ENCODE peak calls at places on chromosomes 6 and 20, in six cellular contexts. One of them, this sample, is unnamed.

GRCh38 chr6:20253021-20253420 is 40.8 kb upstream of the MBOAT1 start:
- DNase-seq in cardiac fibroblast: no peak
- DNase-seq in hepatocyte: no peak
- DNase-seq in cardiac muscle cell: no peak
- DNase-seq in B cell: no peak
- DNase-seq in spleen: no peak
- DNase-seq in this sample: no peak

GRCh38 chr6:46263709-46264091 is 92.9 kb upstream of the ENPP5 start:
- DNase-seq in cardiac fibroblast: peak; percentile 85
- DNase-seq in cardiac muscle cell: peak; percentile 81
- DNase-seq in B cell: no peak
- DNase-seq in hepatocyte: peak; percentile 13
- DNase-seq in spleen: no peak
- DNase-seq in this sample: no peak

GRCh38 chr6:128487746-128488145 is 32.7 kb downstream of the PTPRK start:
- DNase-seq in hepatocyte: no peak
- DNase-seq in cardiac fibroblast: peak; percentile 91
- DNase-seq in B cell: no peak
- DNase-seq in spleen: no peak
- DNase-seq in cardiac muscle cell: peak; percentile 31
- DNase-seq in this sample: no peak

GRCh38 chr20:19631410-19631809 is 126.6 kb upstream of the RIN2 start:
- DNase-seq in cardiac muscle cell: no peak
- DNase-seq in B cell: no peak
- DNase-seq in hepatocyte: no peak
- DNase-seq in cardiac fibroblast: no peak
- DNase-seq in spleen: no peak
- DNase-seq in this sample: no peak

GRCh38 chr6:158556113-158556512 is 3.8 kb upstream of the TMEM181 start:
- DNase-seq in spleen: no peak
- DNase-seq in B cell: no peak
- DNase-seq in cardiac muscle cell: no peak
- DNase-seq in hepatocyte: no peak
- DNase-seq in cardiac fibroblast: no peak
- DNase-seq in this sample: no peak

GRCh38 chr20:37526238-37526838 is 1.3 kb downstream of the BLCAP start:
- DNase-seq in B cell: peak; percentile 61
- DNase-seq in cardiac fibroblast: peak; percentile 49
- DNase-seq in hepatocyte: peak; percentile 64
- DNase-seq in spleen: peak; percentile 72
- DNase-seq in cardiac muscle cell: peak; percentile 80
- DNase-seq in this sample: no peak

GRCh38 chr20:57398231-57398821 is 7.1 kb downstream of the RBM38 start:
- DNase-seq in hepatocyte: no peak
- DNase-seq in cardiac muscle cell: no peak
- DNase-seq in spleen: peak; percentile 98
- DNase-seq in cardiac fibroblast: no peak
- DNase-seq in B cell: peak; percentile 98
- DNase-seq in this sample: peak; percentile 97

GRCh38 chr6:6895929-6896328 is 211.8 kb upstream of the RREB1 start:
- DNase-seq in hepatocyte: no peak
- DNase-seq in cardiac fibroblast: no peak
- DNase-seq in cardiac muscle cell: no peak
- DNase-seq in B cell: no peak
- DNase-seq in spleen: no peak
- DNase-seq in this sample: no peak

GRCh38 chr6:71383891-71384489 is 95.4 kb downstream of the OGFRL1 start:
- DNase-seq in B cell: peak; percentile 51
- DNase-seq in cardiac fibroblast: peak; percentile 81
- DNase-seq in spleen: no peak
- DNase-seq in cardiac muscle cell: peak; percentile 77
- DNase-seq in hepatocyte: peak; percentile 64
- DNase-seq in this sample: peak; percentile 12

GRCh38 chr20:1841554-1842140 is 53.6 kb upstream of the SIRPA start:
- DNase-seq in cardiac fibroblast: no peak
- DNase-seq in cardiac muscle cell: peak; percentile 53
- DNase-seq in spleen: no peak
- DNase-seq in B cell: no peak
- DNase-seq in hepatocyte: no peak
- DNase-seq in this sample: no peak

GRCh38 chr6:73702444-73702843 is 6.4 kb downstream of the CD109 start:
- DNase-seq in hepatocyte: no peak
- DNase-seq in B cell: no peak
- DNase-seq in spleen: no peak
- DNase-seq in cardiac fibroblast: no peak
- DNase-seq in cardiac muscle cell: no peak
- DNase-seq in this sample: no peak

GRCh38 chr6:69162811-69163210 is 527.7 kb downstream of the ADGRB3 start:
- DNase-seq in hepatocyte: no peak
- DNase-seq in cardiac muscle cell: no peak
- DNase-seq in cardiac fibroblast: peak; percentile 4
- DNase-seq in spleen: no peak
- DNase-seq in B cell: no peak
- DNase-seq in this sample: no peak

GRCh38 chr6:111534366-111534765 is 51.3 kb upstream of the REV3L start:
- DNase-seq in hepatocyte: peak; percentile 10
- DNase-seq in cardiac fibroblast: peak; percentile 51
- DNase-seq in cardiac muscle cell: peak; percentile 49
- DNase-seq in B cell: no peak
- DNase-seq in spleen: no peak
- DNase-seq in this sample: no peak

GRCh38 chr6:88910922-88911778 is 52.3 kb downstream of the RNGTT start:
- DNase-seq in B cell: no peak
- DNase-seq in cardiac muscle cell: no peak
- DNase-seq in spleen: no peak
- DNase-seq in hepatocyte: no peak
- DNase-seq in cardiac fibroblast: peak; percentile 25
- DNase-seq in this sample: no peak

GRCh38 chr6:157443066-157443800 is 62.2 kb downstream of the ZDHHC14 start:
- DNase-seq in spleen: no peak
- DNase-seq in cardiac fibroblast: peak; percentile 80
- DNase-seq in hepatocyte: no peak
- DNase-seq in B cell: no peak
- DNase-seq in cardiac muscle cell: peak; percentile 73
- DNase-seq in this sample: peak; percentile 65

GRCh38 chr6:26394289-26394688 is 7.8 kb upstream of the BTN3A1 start:
- DNase-seq in cardiac fibroblast: peak; percentile 88
- DNase-seq in B cell: no peak
- DNase-seq in spleen: no peak
- DNase-seq in cardiac muscle cell: peak; percentile 76
- DNase-seq in hepatocyte: peak; percentile 42
- DNase-seq in this sample: no peak

GRCh38 chr6:163814494-163815364 is 400.2 kb downstream of the QKI start:
- DNase-seq in cardiac fibroblast: peak; percentile 51
- DNase-seq in cardiac muscle cell: peak; percentile 52
- DNase-seq in hepatocyte: peak; percentile 13
- DNase-seq in spleen: no peak
- DNase-seq in B cell: peak; percentile 6
- DNase-seq in this sample: no peak

GRCh38 chr20:50932881-50933280 is 1.6 kb upstream of the ADNP start:
- DNase-seq in cardiac muscle cell: no peak
- DNase-seq in hepatocyte: no peak
- DNase-seq in spleen: no peak
- DNase-seq in B cell: no peak
- DNase-seq in cardiac fibroblast: no peak
- DNase-seq in this sample: no peak

GRCh38 chr6:104484191-104484590 is 375.5 kb downstream of the HACE1 start:
- DNase-seq in B cell: no peak
- DNase-seq in cardiac fibroblast: no peak
- DNase-seq in spleen: no peak
- DNase-seq in hepatocyte: no peak
- DNase-seq in cardiac muscle cell: no peak
- DNase-seq in this sample: no peak

GRCh38 chr6:35624341-35625070 is 64.2 kb downstream of the FKBP5 start:
- DNase-seq in spleen: no peak
- DNase-seq in B cell: no peak
- DNase-seq in hepatocyte: no peak
- DNase-seq in cardiac fibroblast: no peak
- DNase-seq in cardiac muscle cell: no peak
- DNase-seq in this sample: peak; percentile 35

GRCh38 chr6:49401063-49401462 is 62.0 kb downstream of the MMUT start:
- DNase-seq in cardiac fibroblast: no peak
- DNase-seq in cardiac muscle cell: no peak
- DNase-seq in hepatocyte: no peak
- DNase-seq in spleen: no peak
- DNase-seq in B cell: no peak
- DNase-seq in this sample: no peak

GRCh38 chr20:43744121-43744520 is 17.3 kb upstream of the GTSF1L start:
- DNase-seq in cardiac fibroblast: peak; percentile 33
- DNase-seq in B cell: no peak
- DNase-seq in cardiac muscle cell: no peak
- DNase-seq in spleen: no peak
- DNase-seq in hepatocyte: peak; percentile 27
- DNase-seq in this sample: peak; percentile 70

GRCh38 chr6:125022391-125022989 is 60.3 kb downstream of the RNF217 start:
- DNase-seq in spleen: no peak
- DNase-seq in hepatocyte: no peak
- DNase-seq in cardiac muscle cell: peak; percentile 13
- DNase-seq in cardiac fibroblast: no peak
- DNase-seq in B cell: no peak
- DNase-seq in this sample: no peak

GRCh38 chr6:168906251-168906845 is 347.3 kb downstream of the THBS2 start:
- DNase-seq in B cell: no peak
- DNase-seq in hepatocyte: peak; percentile 54
- DNase-seq in cardiac fibroblast: no peak
- DNase-seq in cardiac muscle cell: no peak
- DNase-seq in spleen: no peak
- DNase-seq in this sample: no peak

GRCh38 chr6:133241088-133241900 is at the start of gene EYA4:
- DNase-seq in hepatocyte: peak; percentile 27
- DNase-seq in cardiac muscle cell: peak; percentile 45
- DNase-seq in cardiac fibroblast: peak; percentile 40
- DNase-seq in B cell: no peak
- DNase-seq in spleen: peak; percentile 56
- DNase-seq in this sample: no peak

GRCh38 chr20:10671850-10672578 is 1.8 kb downstream of the JAG1 start:
- DNase-seq in cardiac fibroblast: peak; percentile 68
- DNase-seq in cardiac muscle cell: peak; percentile 81
- DNase-seq in spleen: peak; percentile 88
- DNase-seq in B cell: peak; percentile 7
- DNase-seq in hepatocyte: peak; percentile 76
- DNase-seq in this sample: peak; percentile 43

GRCh38 chr6:44253307-44254101 is 3.8 kb downstream of the SLC35B2 start:
- DNase-seq in cardiac fibroblast: peak; percentile 52
- DNase-seq in spleen: peak; percentile 75
- DNase-seq in hepatocyte: peak; percentile 65
- DNase-seq in B cell: peak; percentile 65
- DNase-seq in cardiac muscle cell: peak; percentile 50
- DNase-seq in this sample: peak; percentile 81

GRCh38 chr20:35284267-35284991 is at the start of gene EIF6:
- DNase-seq in hepatocyte: peak; percentile 95
- DNase-seq in B cell: peak; percentile 81
- DNase-seq in spleen: peak; percentile 94
- DNase-seq in cardiac muscle cell: peak; percentile 89
- DNase-seq in cardiac fibroblast: peak; percentile 89
- DNase-seq in this sample: peak; percentile 88

GRCh38 chr20:3521852-3522740 is 51.3 kb downstream of the ATRN start:
- DNase-seq in B cell: no peak
- DNase-seq in cardiac fibroblast: no peak
- DNase-seq in spleen: no peak
- DNase-seq in hepatocyte: no peak
- DNase-seq in cardiac muscle cell: no peak
- DNase-seq in this sample: no peak

GRCh38 chr6:97068211-97068610 is 143.7 kb downstream of the KLHL32 start:
- DNase-seq in B cell: peak; percentile 18
- DNase-seq in cardiac fibroblast: peak; percentile 65
- DNase-seq in hepatocyte: peak; percentile 50
- DNase-seq in cardiac muscle cell: peak; percentile 67
- DNase-seq in spleen: no peak
- DNase-seq in this sample: peak; percentile 36
- TF ChIP-seq CTCF in B cell: peak; percentile 64
- TF ChIP-seq CTCF in cardiac fibroblast: peak; percentile 46
- TF ChIP-seq CTCF in hepatocyte: peak; percentile 65
- TF ChIP-seq CTCF in cardiac muscle cell: peak; percentile 53
- TF ChIP-seq CTCF in spleen: peak; percentile 33
- TF ChIP-seq CTCF in this sample: peak; percentile 85

GRCh38 chr6:117346142-117346930 is 79.4 kb downstream of the ROS1 start:
- DNase-seq in cardiac fibroblast: peak; percentile 50
- DNase-seq in spleen: no peak
- DNase-seq in hepatocyte: peak; percentile 17
- DNase-seq in B cell: peak; percentile 5
- DNase-seq in cardiac muscle cell: peak; percentile 41
- DNase-seq in this sample: no peak
- TF ChIP-seq CTCF in cardiac fibroblast: no peak
- TF ChIP-seq CTCF in spleen: peak; percentile 42
- TF ChIP-seq CTCF in hepatocyte: peak; percentile 64
- TF ChIP-seq CTCF in B cell: peak; percentile 85
- TF ChIP-seq CTCF in cardiac muscle cell: peak; percentile 47
- TF ChIP-seq CTCF in this sample: peak; percentile 65

DNA sequence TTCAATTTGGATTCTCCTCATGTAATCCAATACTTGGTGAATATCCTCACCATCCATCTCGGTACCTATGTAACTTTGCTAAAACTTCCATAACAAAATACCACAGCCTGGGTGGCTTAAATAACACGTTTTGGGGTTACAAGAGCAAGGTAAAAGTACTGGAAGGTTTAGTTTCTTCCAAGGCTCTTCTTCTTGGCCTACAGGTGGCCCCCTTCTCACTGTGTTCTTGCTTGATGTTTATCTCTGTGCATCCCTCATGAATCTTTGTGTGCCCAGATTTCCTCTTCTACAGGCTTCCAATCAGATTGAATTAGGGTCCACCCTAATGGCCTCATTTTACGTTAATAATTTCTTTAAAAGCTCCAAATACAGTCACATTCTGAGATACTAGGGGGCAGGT is 163.3 kb upstream of the HCRTR2 start:
- DNase-seq in cardiac fibroblast: no peak
- DNase-seq in spleen: no peak
- DNase-seq in hepatocyte: no peak
- DNase-seq in B cell: no peak
- DNase-seq in cardiac muscle cell: no peak
- DNase-seq in this sample: no peak
- TF ChIP-seq CTCF in cardiac fibroblast: no peak
- TF ChIP-seq CTCF in spleen: no peak
- TF ChIP-seq CTCF in hepatocyte: no peak
- TF ChIP-seq CTCF in B cell: no peak
- TF ChIP-seq CTCF in cardiac muscle cell: no peak
- TF ChIP-seq CTCF in this sample: no peak

DNA sequence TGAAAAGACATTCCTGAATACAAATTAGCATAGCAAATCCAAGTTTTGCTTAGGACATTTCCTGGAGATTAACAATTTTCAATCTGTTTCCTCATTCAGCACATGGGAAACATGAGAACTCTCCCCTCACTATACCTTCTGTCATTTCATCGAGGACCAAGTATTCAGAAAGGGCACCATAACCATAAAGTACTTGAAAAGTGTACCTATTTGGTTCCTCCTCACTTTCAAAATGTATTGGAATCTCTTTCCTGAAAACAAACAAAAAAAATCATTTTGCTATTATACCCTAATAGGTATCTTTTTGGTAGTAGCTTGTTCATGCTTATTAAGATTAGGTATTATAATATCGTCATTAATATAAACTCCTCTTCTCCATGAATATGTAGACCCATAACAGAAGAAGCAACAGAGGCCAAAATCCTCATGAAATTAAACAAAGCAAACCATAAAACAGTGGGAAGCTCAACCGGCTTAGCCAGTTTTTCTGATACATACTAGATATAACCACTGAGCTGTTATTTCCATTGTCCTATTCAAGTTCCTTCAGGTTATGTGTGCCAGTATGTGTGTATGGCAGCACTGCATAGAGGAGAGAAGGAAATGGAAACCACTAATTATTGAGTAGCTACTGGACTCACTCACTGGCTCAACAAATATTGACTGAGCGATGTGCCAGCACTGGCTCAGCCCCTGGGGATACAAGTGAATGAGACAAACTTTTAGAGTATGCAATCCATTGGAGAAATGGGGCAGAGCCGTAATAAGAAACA is 274.0 kb downstream of the MAFB start:
- DNase-seq in cardiac fibroblast: no peak
- DNase-seq in cardiac muscle cell: no peak
- DNase-seq in spleen: no peak
- DNase-seq in B cell: no peak
- DNase-seq in hepatocyte: no peak
- DNase-seq in this sample: no peak
- TF ChIP-seq CTCF in cardiac fibroblast: no peak
- TF ChIP-seq CTCF in cardiac muscle cell: no peak
- TF ChIP-seq CTCF in spleen: no peak
- TF ChIP-seq CTCF in B cell: no peak
- TF ChIP-seq CTCF in hepatocyte: no peak
- TF ChIP-seq CTCF in this sample: no peak

This sample was measured in activated CD8-positive, alpha-beta T cell treated with anti-CD3 and anti-CD28 coated beads for 36 hours.